ENCODE peak calls at places on chromosomes 16 and 17, in ten cellular contexts. W, D, A, F, R, I, O, M, B and E are unnamed samples.

GRCh38 chr17:28494445-28495188 is 11.5 kb upstream of the FOXN1 start:
- DNase-seq in W (peak; percentile 57), D (peak; percentile 42), A (peak; percentile 55), F (peak; percentile 44), R (peak; percentile 85), I (peak; percentile 51), O (peak; percentile 63), M (peak; percentile 48), B (peak; percentile 41), E (peak; percentile 62)

GRCh38 chr16:66472961-66473610 is 46.0 kb downstream of the BEAN1 start:
- DNase-seq in W (no peak), D (no peak), A (no peak), F (no peak), R (no peak), I (no peak), O (no peak), M (no peak), B (no peak), E (no peak)

GRCh38 chr17:45410144-45411091 is 22.3 kb downstream of the ARHGAP27 start:
- DNase-seq in W (no peak), D (no peak), A (peak; percentile 66), F (no peak), R (peak; percentile 81), I (no peak), O (no peak), M (no peak), B (no peak), E (no peak)

GRCh38 chr16:17213025-17213424 is 257.7 kb downstream of the XYLT1 start:
- DNase-seq in W (no peak), D (no peak), A (no peak), F (no peak), R (no peak), I (no peak), O (no peak), M (no peak), B (no peak), E (no peak)

GRCh38 chr16:15425861-15426260 is 8.5 kb upstream of the BMERB1 start:
- DNase-seq in W (no peak), D (no peak), A (no peak), F (no peak), R (no peak), I (no peak), O (no peak), M (no peak), B (no peak), E (peak; percentile 60)

GRCh38 chr17:9036336-9036735 is 15.0 kb downstream of the NTN1 start:
- DNase-seq in W (no peak), D (peak; percentile 86), A (no peak), F (no peak), R (no peak), I (no peak), O (no peak), M (no peak), B (no peak), E (no peak)

GRCh38 chr17:28811594-28812135 is 30.9 kb downstream of the FAM222B start:
- DNase-seq in W (peak; percentile 63), D (no peak), A (no peak), F (peak; percentile 74), R (peak; percentile 15), I (no peak), O (peak; percentile 24), M (peak; percentile 27), B (peak; percentile 22), E (peak; percentile 54)

GRCh38 chr16:19119564-19119963 is 5.8 kb downstream of the ITPRIPL2 start:
- DNase-seq in W (peak; percentile 81), D (no peak), A (no peak), F (peak; percentile 42), R (peak; percentile 67), I (peak; percentile 34), O (no peak), M (no peak), B (peak; percentile 86), E (peak; percentile 95)

GRCh38 chr16:4414187-4414909 is 2.0 kb downstream of the CORO7 start:
- DNase-seq in W (no peak), D (no peak), A (no peak), F (no peak), R (peak; percentile 98), I (no peak), O (no peak), M (no peak), B (no peak), E (no peak)

GRCh38 chr17:74890554-74890953 is 2.9 kb downstream of the FADS6 start:
- DNase-seq in W (no peak), D (no peak), A (no peak), F (no peak), R (no peak), I (no peak), O (no peak), M (no peak), B (no peak), E (no peak)

GRCh38 chr17:74892013-74892841 is 1.2 kb downstream of the FADS6 start:
- DNase-seq in W (no peak), D (peak; percentile 59), A (no peak), F (no peak), R (no peak), I (no peak), O (no peak), M (no peak), B (no peak), E (no peak)

GRCh38 chr17:74892974-74893911 is at the start of gene FADS6:
- DNase-seq in W (no peak), D (no peak), A (no peak), F (no peak), R (no peak), I (no peak), O (no peak), M (no peak), B (no peak), E (no peak)

GRCh38 chr17:74898376-74898946 is 5.0 kb upstream of the FADS6 start:
- DNase-seq in W (peak; percentile 19), D (no peak), A (no peak), F (no peak), R (no peak), I (no peak), O (no peak), M (no peak), B (no peak), E (no peak)

GRCh38 chr17:74893936-74894671 is 671 bp upstream of the FADS6 start:
- DNase-seq in W (no peak), D (no peak), A (no peak), F (no peak), R (no peak), I (no peak), O (no peak), M (no peak), B (no peak), E (no peak)
- H3K4me3 ChIP-seq in W (no peak overlapping the region), D (no peak overlapping the region), A (no peak overlapping the region), F (no peak overlapping the region), R (no peak overlapping the region), I (no peak overlapping the region), O (no peak overlapping the region), M (peak overlapping the region; percentile 35), B (no peak overlapping the region), E (no peak overlapping the region)

GRCh38 chr17:74430385-74430705 is 1.5 kb upstream of the GPRC5C start:
- DNase-seq in W (no peak), D (no peak), A (no peak), F (no peak), R (no peak), I (no peak), O (no peak), M (no peak), B (no peak), E (no peak)
- H3K4me3 ChIP-seq in W (no peak overlapping the region), D (no peak overlapping the region), A (peak overlapping the region; percentile 62), F (no peak overlapping the region), R (no peak overlapping the region), I (peak overlapping the region; percentile 41), O (no peak overlapping the region), M (peak overlapping the region; percentile 53), B (no peak overlapping the region), E (peak overlapping the region; percentile 56)

GRCh38 chr17:35314415-35315216 is 58.8 kb downstream of the SLFN11 start:
- DNase-seq in W (no peak), D (no peak), A (no peak), F (no peak), R (no peak), I (no peak), O (no peak), M (no peak), B (no peak), E (no peak)
- H3K4me3 ChIP-seq in W (no peak overlapping the region), D (peak overlapping the region; percentile 29), A (no peak overlapping the region), F (no peak overlapping the region), R (no peak overlapping the region), I (no peak overlapping the region), O (no peak overlapping the region), M (no peak overlapping the region), B (no peak overlapping the region), E (no peak overlapping the region)

DNA sequence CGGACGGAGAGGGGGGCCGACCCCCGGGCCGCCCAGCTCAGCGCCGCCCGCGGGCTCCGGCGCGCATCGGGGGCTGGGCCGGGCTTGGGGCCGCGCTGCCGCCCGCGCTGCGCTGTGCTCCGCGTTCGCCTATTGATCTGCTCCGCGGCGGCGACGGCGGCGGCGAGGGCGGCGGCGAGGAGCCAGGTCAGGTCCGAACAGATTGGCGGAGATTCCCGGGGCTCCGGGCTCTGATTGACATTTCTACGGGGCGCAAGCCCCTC is 589 bp downstream of the IRX3 start:
- DNase-seq in W (no peak), D (no peak), A (no peak), F (no peak), R (no peak), I (no peak), O (no peak), M (no peak), B (no peak), E (no peak)
- H3K4me3 ChIP-seq in W (peak overlapping the region; percentile 85), D (peak overlapping the region; percentile 60), A (peak overlapping the region; percentile 93), F (peak overlapping the region; percentile 37), R (no peak overlapping the region), I (peak overlapping the region; percentile 28), O (peak overlapping the region; percentile 93), M (peak overlapping the region; percentile 61), B (peak overlapping the region; percentile 64), E (peak overlapping the region; percentile 77)

GRCh38 chr17:49227436-49228261 is 2.9 kb downstream of the PHOSPHO1 start:
- DNase-seq in W (peak; percentile 48), D (peak; percentile 66), A (peak; percentile 77), F (peak; percentile 66), R (peak; percentile 88), I (peak; percentile 66), O (peak; percentile 66), M (peak; percentile 69), B (peak; percentile 37), E (peak; percentile 68)

GRCh38 chr17:49231563-49231894 is 942 bp upstream of the PHOSPHO1 start:
- DNase-seq in W (no peak), D (no peak), A (no peak), F (no peak), R (no peak), I (no peak), O (no peak), M (no peak), B (no peak), E (no peak)

GRCh38 chr17:49229805-49230600 is 584 bp downstream of the PHOSPHO1 start:
- DNase-seq in W (no peak), D (no peak), A (no peak), F (no peak), R (no peak), I (no peak), O (no peak), M (no peak), B (no peak), E (no peak)

GRCh38 chr17:49230636-49231562 is at the start of gene PHOSPHO1:
- DNase-seq in W (peak; percentile 66), D (peak; percentile 43), A (peak; percentile 88), F (peak; percentile 85), R (peak; percentile 89), I (peak; percentile 74), O (peak; percentile 87), M (peak; percentile 83), B (peak; percentile 69), E (peak; percentile 80)

GRCh38 chr17:49229076-49229804 is 1.3 kb downstream of the PHOSPHO1 start:
- DNase-seq in W (no peak), D (no peak), A (no peak), F (no peak), R (no peak), I (no peak), O (no peak), M (no peak), B (no peak), E (no peak)
- H3K4me3 ChIP-seq in W (no peak overlapping the region), D (no peak overlapping the region), A (no peak overlapping the region), F (no peak overlapping the region), R (no peak overlapping the region), I (no peak overlapping the region), O (no peak overlapping the region), M (no peak overlapping the region), B (no peak overlapping the region), E (no peak overlapping the region)